ENCODE peak calls at places on chromosome 22, in seven cellular contexts. Y, I, O, W, C, X and E are unnamed samples.
A peak's percentile ranks its signal among the peaks of the same experiment; 100 is the strongest.

GRCh38 chr22:38462960-38463784 is 4.7 kb upstream of the KDELR3 start:
- DNase-seq in C (peak; percentile 85), X (no peak), Y (no peak), I (no peak), O (no peak), W (peak; percentile 33), E (no peak)

GRCh38 chr22:36332623-36333331 is 55.0 kb downstream of the MYH9 start:
- DNase-seq in I (no peak), C (no peak), Y (peak; percentile 55), W (no peak), O (peak; percentile 70), X (peak; percentile 76), E (peak; percentile 76)

GRCh38 chr22:35369996-35370395 is 10.9 kb upstream of the HMOX1 start:
- DNase-seq in W (no peak), X (no peak), O (no peak), C (peak; percentile 76), Y (no peak), I (no peak), E (no peak)

GRCh38 chr22:50260801-50261614 is 475 bp downstream of the MAPK12 start:
- DNase-seq in I (no peak), W (no peak), X (peak; percentile 29), Y (no peak), C (peak; percentile 59), O (peak; percentile 43), E (no peak)

GRCh38 chr22:26979294-26979693 is 321.9 kb downstream of the MIAT start:
- DNase-seq in X (no peak), W (no peak), Y (no peak), I (no peak), O (no peak), C (no peak), E (no peak)

GRCh38 chr22:49358041-49358440 is 469.6 kb downstream of the BRD1 start:
- DNase-seq in I (no peak), Y (no peak), C (no peak), X (no peak), O (no peak), W (no peak), E (no peak)

GRCh38 chr22:42905702-42906183 is 48.7 kb upstream of the ARFGAP3 start:
- DNase-seq in C (no peak), Y (peak; percentile 67), W (peak; percentile 45), X (no peak), O (no peak), I (no peak), E (no peak)

GRCh38 chr22:41178425-41178975 is 26.6 kb upstream of the L3MBTL2 start:
- DNase-seq in C (no peak), O (no peak), X (no peak), W (no peak), I (no peak), Y (no peak), E (no peak)

GRCh38 chr22:50105529-50106100 is 15.8 kb downstream of the MOV10L1 start:
- DNase-seq in W (no peak), O (peak; percentile 40), Y (no peak), I (no peak), C (no peak), X (peak; percentile 45), E (no peak)

GRCh38 chr22:17944205-17944725 is 80.1 kb downstream of the MICAL3 start:
- DNase-seq in I (no peak), X (no peak), W (no peak), C (no peak), O (no peak), Y (no peak), E (peak; percentile 37)

GRCh38 chr22:41524283-41524682 is 20.0 kb downstream of the POLR3H start:
- DNase-seq in C (no peak), X (no peak), I (no peak), O (peak; percentile 52), W (no peak), Y (no peak), E (no peak)

GRCh38 chr22:49525776-49526535 is 301.7 kb downstream of the BRD1 start:
- DNase-seq in I (no peak), X (no peak), W (no peak), Y (no peak), C (no peak), O (no peak), E (no peak)

GRCh38 chr22:23910496-23911190 is 16.5 kb downstream of the MIF start:
- DNase-seq in Y (no peak), X (no peak), O (no peak), I (no peak), C (no peak), W (peak; percentile 82), E (no peak)

GRCh38 chr22:40487663-40488249 is 117.4 kb downstream of the SGSM3 start:
- DNase-seq in Y (no peak), I (no peak), C (peak; percentile 40), X (peak; percentile 24), O (no peak), W (peak; percentile 1), E (peak; percentile 51)

GRCh38 chr22:29308791-29309262 is 2.4 kb downstream of the GAS2L1 start:
- DNase-seq in Y (no peak), O (peak; percentile 73), I (no peak), X (peak; percentile 53), W (no peak), C (no peak), E (peak; percentile 23)

GRCh38 chr22:32144875-32145274 is 14.2 kb downstream of the C22orf42 start:
- DNase-seq in X (peak; percentile 27), W (no peak), O (no peak), C (no peak), Y (no peak), I (no peak), E (no peak)

GRCh38 chr22:45389546-45389945 is 23.9 kb downstream of the SMC1B start:
- DNase-seq in Y (no peak), W (no peak), X (no peak), I (no peak), O (no peak), C (no peak), E (no peak)

GRCh38 chr22:43090130-43090789 is 1.1 kb upstream of the TTLL1 start:
- DNase-seq in I (peak; percentile 58), Y (peak; percentile 61), X (peak; percentile 70), W (peak; percentile 83), C (peak; percentile 92), O (peak; percentile 80), E (peak; percentile 77)

GRCh38 chr22:47965896-47966295 is 1203.4 kb downstream of the TBC1D22A start:
- DNase-seq in C (no peak), W (no peak), X (no peak), I (no peak), Y (no peak), O (no peak), E (no peak)

GRCh38 chr22:30170126-30170525 is 76.4 kb downstream of the LIF start:
- DNase-seq in X (no peak), W (no peak), I (no peak), O (no peak), Y (no peak), C (no peak), E (no peak)

GRCh38 chr22:45945621-45946020 is 31.3 kb downstream of the WNT7B start:
- DNase-seq in X (no peak), O (no peak), Y (no peak), I (no peak), W (no peak), C (peak; percentile 87), E (no peak)

GRCh38 chr22:45504703-45505341 is 2.1 kb downstream of the FBLN1 start:
- DNase-seq in C (peak; percentile 78), O (no peak), I (no peak), W (no peak), X (no peak), Y (no peak), E (no peak)